ENCODE peak calls at places on chromosomes 2 and 18, in six cellular contexts. U is colonic mucosa, Z is esophagus squamous epithelium, X is thoracic aorta, S is upper lobe of right lung, I is adrenal gland. R is an unnamed sample.

GRCh38 chr2:134146620-134147019 is 107.3 kb upstream of the MGAT5 start:
- DNase-seq in U (no peak), Z (no peak), X (no peak), S (no peak), I (no peak), R (no peak)

GRCh38 chr18:7576685-7577084 is 9.6 kb downstream of the PTPRM start:
- DNase-seq in U (no peak), Z (no peak), X (no peak), S (no peak), I (no peak), R (no peak)

GRCh38 chr18:7255054-7255453 is 24.2 kb downstream of the LRRC30 start:
- DNase-seq in U (no peak), Z (no peak), X (no peak), S (no peak), I (peak; percentile 15), R (no peak)

GRCh38 chr2:116467243-116467642 is 1347.2 kb upstream of the DDX18 start:
- DNase-seq in U (no peak), Z (no peak), X (no peak), S (no peak), I (no peak), R (no peak)

GRCh38 chr2:209426432-209426831 is 2.6 kb downstream of the MAP2 start:
- DNase-seq in U (no peak), Z (no peak), X (no peak), S (no peak), I (no peak), R (no peak)

GRCh38 chr2:95050385-95051300 is 25.1 kb downstream of the MAL start:
- DNase-seq in U (no peak), Z (no peak), X (no peak), S (peak; percentile 46), I (no peak), R (no peak)

GRCh38 chr2:19748073-19748375 is 153.8 kb downstream of the TTC32 start:
- DNase-seq in U (no peak), Z (no peak), X (no peak), S (no peak), I (no peak), R (no peak)

GRCh38 chr2:158024288-158024898 is 77.3 kb upstream of the UPP2 start:
- DNase-seq in U (peak; percentile 56), Z (no peak), X (no peak), S (no peak), I (peak; percentile 80), R (peak; percentile 35)

GRCh38 chr2:105373895-105374401 is 24.9 kb downstream of the FHL2 start:
- DNase-seq in U (no peak), Z (no peak), X (no peak), S (no peak), I (peak; percentile 48), R (no peak)

GRCh38 chr2:49928541-49928940 is 774.2 kb upstream of the FSHR start:
- DNase-seq in U (no peak), Z (no peak), X (no peak), S (no peak), I (no peak), R (no peak)

GRCh38 chr2:161946489-161947107 is 127.4 kb downstream of the DPP4 start:
- DNase-seq in U (peak; percentile 40), Z (no peak), X (no peak), S (no peak), I (no peak), R (no peak)

GRCh38 chr2:171279983-171280790 is 119.5 kb upstream of the TLK1 start:
- DNase-seq in U (no peak), Z (no peak), X (no peak), S (no peak), I (no peak), R (no peak)

GRCh38 chr18:38413202-38413601 is 847.6 kb upstream of the CELF4 start:
- DNase-seq in U (no peak), Z (no peak), X (no peak), S (no peak), I (no peak), R (no peak)

GRCh38 chr2:191846787-191847620 is at the start of gene CAVIN2:
- DNase-seq in U (peak; percentile 58), Z (no peak), X (no peak), S (peak; percentile 73), I (peak; percentile 77), R (peak; percentile 42)

GRCh38 chr2:237895544-237896506 is 36.4 kb downstream of the RAMP1 start:
- DNase-seq in U (no peak), Z (no peak), X (peak; percentile 39), S (peak; percentile 55), I (no peak), R (peak; percentile 76)

GRCh38 chr2:111161971-111162370 is 41.3 kb downstream of the BCL2L11 start:
- DNase-seq in U (no peak), Z (no peak), X (no peak), S (no peak), I (no peak), R (peak; percentile 89)

GRCh38 chr18:38481576-38481975 is 916.0 kb upstream of the CELF4 start:
- DNase-seq in U (no peak), Z (no peak), X (no peak), S (no peak), I (no peak), R (no peak)

GRCh38 chr2:215425021-215425782 is 10.7 kb downstream of the FN1 start:
- DNase-seq in U (no peak), Z (no peak), X (no peak), S (no peak), I (no peak), R (no peak)
- H3K27ac ChIP-seq in U (no peak overlapping the region), Z (no peak overlapping the region), X (no peak overlapping the region), S (no peak overlapping the region), I (no peak overlapping the region), R (no peak overlapping the region)

GRCh38 chr18:48838166-48838775 is 112.5 kb downstream of the SMAD7 start:
- DNase-seq in U (no peak), Z (no peak), X (no peak), S (peak; percentile 51), I (no peak), R (no peak)
- H3K27ac ChIP-seq in U (no peak overlapping the region), Z (no peak overlapping the region), X (no peak overlapping the region), S (peak overlapping the region; percentile 33), I (no peak overlapping the region), R (no peak overlapping the region)

GRCh38 chr2:216735086-216735485 is 39.7 kb upstream of the IGFBP5 start:
- DNase-seq in U (no peak), Z (no peak), X (no peak), S (no peak), I (peak; percentile 33), R (no peak)
- H3K27ac ChIP-seq in U (peak overlapping the region; percentile 51), Z (no peak overlapping the region), X (no peak overlapping the region), S (no peak overlapping the region), I (no peak overlapping the region), R (no peak overlapping the region)

GRCh38 chr2:159146930-159147666 is 139.4 kb downstream of the WDSUB1 start:
- DNase-seq in U (peak; percentile 91), Z (no peak), X (no peak), S (peak; percentile 74), I (no peak), R (no peak)

GRCh38 chr2:159149786-159150185 is 136.7 kb downstream of the WDSUB1 start:
- DNase-seq in U (no peak), Z (no peak), X (no peak), S (no peak), I (no peak), R (no peak)

GRCh38 chr2:159148891-159149290 is 137.6 kb downstream of the WDSUB1 start:
- DNase-seq in U (no peak), Z (no peak), X (no peak), S (no peak), I (no peak), R (no peak)

GRCh38 chr2:159145745-159146359 is 140.7 kb downstream of the WDSUB1 start:
- DNase-seq in U (no peak), Z (no peak), X (no peak), S (no peak), I (no peak), R (no peak)

DNA sequence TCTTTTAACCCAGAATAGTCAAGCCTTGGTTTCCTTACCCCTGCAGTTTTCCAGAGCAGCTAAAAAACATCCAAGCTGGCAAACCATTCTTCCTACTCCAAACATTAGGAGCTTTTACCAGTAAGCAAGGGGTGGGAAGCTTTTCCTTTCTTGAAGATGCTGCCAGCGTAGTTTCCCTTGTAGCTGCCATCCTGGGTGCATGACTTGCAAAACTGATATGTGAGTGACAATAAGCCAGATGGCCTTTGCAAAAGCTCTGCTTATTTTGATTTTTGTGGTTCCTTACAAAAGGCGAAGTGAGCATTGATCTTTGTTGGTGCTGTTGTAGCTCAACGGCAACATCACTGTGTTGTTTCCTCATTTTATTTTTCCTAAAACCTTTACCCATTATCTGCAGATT is 138.8 kb downstream of the WDSUB1 start:
- DNase-seq in U (no peak), Z (no peak), X (no peak), S (no peak), I (no peak), R (no peak)
- H3K27ac ChIP-seq in U (peak overlapping the region; percentile 52), Z (peak overlapping the region; percentile 86), X (no peak overlapping the region), S (peak overlapping the region; percentile 56), I (no peak overlapping the region), R (no peak overlapping the region)

DNA sequence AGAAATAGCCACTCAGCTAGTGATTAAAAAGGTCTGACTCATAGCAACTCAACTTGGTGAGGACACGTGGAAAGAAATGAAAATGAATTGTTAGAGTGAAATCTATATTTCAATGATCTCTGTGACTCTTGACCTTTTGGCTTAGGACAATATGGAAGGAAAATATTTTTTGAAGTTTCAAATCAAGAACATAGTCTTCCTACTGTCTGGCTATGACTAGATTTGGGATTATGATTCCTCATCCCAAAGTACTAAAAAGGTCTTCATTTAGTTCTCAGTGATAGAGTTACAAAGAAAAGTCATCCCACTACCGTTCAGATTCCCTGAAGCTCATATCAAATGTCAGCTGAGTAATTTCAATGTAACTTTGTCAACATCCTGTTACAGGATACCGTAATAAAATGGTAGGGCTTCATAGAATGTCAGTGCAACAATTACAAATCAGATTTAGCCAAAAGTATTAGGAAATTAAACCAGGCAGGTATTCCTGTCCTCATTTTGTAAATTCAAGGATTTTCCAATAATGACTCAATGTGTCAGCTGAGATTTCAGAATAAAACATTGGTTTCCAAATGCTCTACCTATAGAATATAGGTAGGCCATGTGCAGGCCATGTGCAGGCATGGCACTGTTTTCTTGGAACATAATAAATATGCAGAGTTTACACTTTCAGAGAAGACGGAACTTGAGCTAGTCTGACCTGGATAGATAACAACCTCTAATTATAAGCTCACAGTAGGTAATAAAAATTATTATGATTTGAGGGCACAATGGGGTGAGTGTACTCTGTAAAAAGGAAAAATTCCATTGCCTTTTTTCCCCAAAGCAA is 36.0 kb downstream of the ANKRD29 start:
- DNase-seq in U (no peak), Z (no peak), X (no peak), S (no peak), I (no peak), R (no peak)
- H3K27ac ChIP-seq in U (no peak overlapping the region), Z (no peak overlapping the region), X (no peak overlapping the region), S (peak overlapping the region; percentile 21), I (no peak overlapping the region), R (peak overlapping the region; percentile 58)

GRCh38 chr2:225008935-225009334 is 33.3 kb downstream of the DOCK10 start:
- DNase-seq in U (peak; percentile 45), Z (no peak), X (no peak), S (no peak), I (no peak), R (no peak)
- H3K27ac ChIP-seq in U (no peak overlapping the region), Z (no peak overlapping the region), X (no peak overlapping the region), S (no peak overlapping the region), I (no peak overlapping the region), R (no peak overlapping the region)

DNA sequence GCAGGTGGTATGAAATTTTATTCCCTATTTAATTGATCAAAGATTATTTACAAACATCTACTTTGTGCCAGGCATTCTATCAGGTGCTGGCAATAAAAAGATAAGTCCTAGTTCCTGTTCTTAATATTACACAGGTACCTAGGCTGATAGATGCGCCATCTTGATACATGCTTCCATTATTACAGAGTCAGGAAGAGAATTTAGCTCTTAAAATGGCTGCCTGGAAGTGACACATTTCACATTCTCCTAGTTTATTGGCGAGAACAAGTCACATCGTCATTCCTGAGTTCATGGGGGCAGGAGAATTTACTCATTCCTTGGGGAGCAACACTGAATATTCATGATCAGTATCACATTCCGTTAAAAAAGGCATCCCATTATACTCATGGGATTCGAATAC is 1.1 kb upstream of the DARS1 start:
- DNase-seq in U (no peak), Z (no peak), X (no peak), S (no peak), I (no peak), R (no peak)
- H3K27ac ChIP-seq in U (no peak overlapping the region), Z (no peak overlapping the region), X (no peak overlapping the region), S (no peak overlapping the region), I (no peak overlapping the region), R (peak overlapping the region; percentile 97)

R was measured in psoas muscle.